ENCODE peak calls at places on chromosomes 4 and X, in four cellular contexts. B is psoas muscle, O is colonic mucosa, Y is aorta. E is an unnamed sample. For H3K4me1, the result is how much of the 10 kb centered on the place peaks cover.

GRCh38 chr4:108155373-108155772 is 13.4 kb downstream of the LEF1 start:
- DNase-seq in Y (no peak), B (no peak), O (no peak), E (no peak)

GRCh38 chr4:57448452-57448851 is 338.3 kb upstream of the IGFBP7 start:
- DNase-seq in O (no peak), B (no peak), Y (no peak), E (no peak)

GRCh38 chrX:108000751-108001150 is 18.6 kb upstream of the TEX13B start:
- DNase-seq in Y (no peak), O (no peak), B (peak), E (no peak)

GRCh38 chr4:3828546-3828945 is 62.4 kb downstream of the ADRA2C start:
- DNase-seq in B (no peak), Y (peak), O (no peak), E (no peak)

GRCh38 chrX:95675011-95675410 is 1009.6 kb upstream of the DIAPH2 start:
- DNase-seq in B (no peak), O (no peak), Y (no peak), E (no peak)

GRCh38 chrX:18906286-18906685 is 77.6 kb downstream of the PHKA2 start:
- DNase-seq in Y (no peak), B (no peak), O (no peak), E (no peak)

GRCh38 chr4:8666581-8666980 is 74.0 kb downstream of the CPZ start:
- DNase-seq in Y (no peak), B (no peak), O (no peak), E (no peak)

GRCh38 chr4:76232681-76233080 is 18.8 kb upstream of the FAM47E start:
- DNase-seq in B (no peak), Y (no peak), O (no peak), E (no peak)

GRCh38 chr4:74930166-74930565 is 2.8 kb upstream of the PARM1 start:
- DNase-seq in O (no peak), B (no peak), Y (no peak), E (no peak)

GRCh38 chr4:152729466-152729865 is 49.7 kb upstream of the TMEM154 start:
- DNase-seq in O (no peak), Y (no peak), B (no peak), E (no peak)

GRCh38 chrX:84248226-84248625 is 60.2 kb upstream of the RPS6KA6 start:
- DNase-seq in B (no peak), O (no peak), Y (no peak), E (no peak)

GRCh38 chr4:184746532-184746870 is 12.6 kb upstream of the CENPU start:
- DNase-seq in Y (peak), O (peak), B (peak), E (no peak)

GRCh38 chrX:68079961-68080360 is 353.3 kb downstream of the OPHN1 start:
- DNase-seq in B (no peak), O (no peak), Y (no peak), E (no peak)

DNA sequence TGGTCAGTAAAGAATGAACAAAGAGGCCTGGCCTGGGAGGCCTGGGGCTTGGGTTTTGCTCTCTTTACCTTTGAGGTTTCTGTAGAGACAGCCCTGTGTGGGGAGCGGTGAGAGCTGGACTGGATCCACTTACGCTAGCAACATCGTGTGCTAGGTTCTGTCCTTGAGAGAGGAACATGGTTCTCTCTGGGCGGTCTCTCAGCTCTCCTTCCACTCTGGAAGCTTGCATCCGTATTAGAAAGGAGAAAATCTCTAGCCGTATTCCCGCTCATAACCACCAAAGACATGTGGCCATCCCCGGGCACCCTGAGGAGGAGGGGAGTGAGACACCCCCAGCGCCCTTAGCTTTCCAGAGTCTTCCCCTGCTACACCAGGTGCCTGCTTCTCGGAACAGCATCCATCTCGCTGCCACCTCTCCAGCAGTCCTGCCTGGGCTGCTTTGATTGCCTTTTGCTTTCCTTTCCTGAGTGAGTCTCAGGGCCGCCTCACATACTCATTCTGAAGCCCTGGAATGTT is 1.3 kb downstream of the TADA2B start:
- DNase-seq in Y (peak), O (no peak), B (no peak), E (no peak)
- H3K4me1 ChIP-seq in Y (under half), O (under half), B (half or more), E (under half)

GRCh38 chrX:9953396-9953795 is 13.8 kb upstream of the CLDN34 start:
- DNase-seq in O (no peak), Y (no peak), B (no peak), E (no peak)
- H3K27ac ChIP-seq in O (no peak), Y (no peak), B (no peak), E (no peak)

GRCh38 chr4:27008693-27009092 is 148.1 kb downstream of the STIM2 start:
- DNase-seq in O (no peak), Y (no peak), B (no peak), E (no peak)
- H3K4me1 ChIP-seq in O (under half), Y (under half), B (under half), E (under half)

DNA sequence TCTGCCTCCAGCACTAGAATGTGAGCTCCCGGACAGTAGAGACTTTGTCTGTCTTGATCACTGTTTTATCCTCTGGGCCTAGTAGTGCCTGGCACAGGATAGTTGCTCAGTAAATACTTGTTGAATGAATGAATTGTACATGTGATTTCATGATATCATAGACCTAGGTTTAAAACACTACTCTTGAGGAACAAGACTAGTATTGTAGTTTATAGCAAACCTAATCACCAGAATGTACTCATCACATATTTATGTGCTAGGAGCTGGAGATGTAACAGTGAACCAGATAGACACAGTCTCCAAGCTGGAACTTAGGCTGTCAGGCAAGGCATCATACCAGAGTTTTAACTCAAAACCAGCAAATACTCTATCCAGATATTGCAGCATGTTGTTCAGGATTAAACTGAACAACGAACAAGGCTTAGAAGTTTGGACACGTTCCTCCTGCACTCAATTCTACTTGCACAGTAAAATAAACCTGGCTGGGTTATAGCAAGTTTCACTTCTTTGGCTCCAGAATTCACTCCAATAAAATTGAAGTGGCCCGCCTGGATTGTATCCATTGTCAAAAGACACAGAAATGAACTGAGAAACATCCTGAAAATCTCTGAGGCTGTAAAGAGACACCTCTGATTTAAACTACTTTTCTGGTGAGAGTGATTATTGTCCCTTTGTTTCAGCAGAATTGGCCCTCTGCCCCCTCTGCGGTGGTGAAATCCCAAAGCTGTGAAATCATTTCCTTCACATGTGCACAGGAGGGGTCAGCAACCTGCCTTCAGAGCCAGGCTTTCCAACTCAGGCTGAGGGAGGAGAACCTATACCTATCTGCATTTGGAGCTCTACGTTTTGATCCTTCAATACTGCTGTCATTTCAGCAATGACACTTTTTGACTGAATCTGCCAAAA is 23.2 kb downstream of the GAB3 start:
- DNase-seq in B (peak), O (no peak), Y (peak), E (no peak)
- H3K27ac ChIP-seq in B (peak), O (no peak), Y (peak), E (no peak)

GRCh38 chr4:122836941-122837340 is 10.3 kb downstream of the FGF2 start:
- DNase-seq in Y (no peak), O (no peak), B (no peak), E (no peak)
- H3K4me1 ChIP-seq in Y (under half), O (under half), B (under half), E (under half)